ENCODE peak calls at places on chromosome 17, in six cellular contexts. F is activated T-helper 1 cell treated with anti-CD3 and anti-CD28 coated beads, Interleukin-2, amount 50 U/mL, for 16 hours; U is HTR-8/SVneo; V is tibial artery; T is NCI-H460; O is CD4-positive, alpha-beta memory T cell. J is an unnamed sample.

GRCh38 chr17:67671492-67671891 is 46.2 kb upstream of the NOL11 start:
- DNase-seq in O (no peak), U (no peak), V (no peak), T (no peak), F (no peak), J (no peak)

GRCh38 chr17:61400786-61401279 is 1.2 kb downstream of the TBX2 start:
- DNase-seq in T (no peak), F (no peak), O (no peak), V (peak; percentile 68), U (no peak), J (peak; percentile 43)

GRCh38 chr17:70936724-70937123 is 767.4 kb downstream of the KCNJ2 start:
- DNase-seq in O (no peak), V (no peak), U (no peak), F (no peak), T (no peak), J (no peak)

GRCh38 chr17:82808006-82808405 is 31.8 kb downstream of the ZNF750 start:
- DNase-seq in O (no peak), U (no peak), V (no peak), T (no peak), F (no peak), J (no peak)

GRCh38 chr17:81566461-81567126 is 14.4 kb upstream of the FAAP100 start:
- DNase-seq in V (peak; percentile 86), T (peak; percentile 41), O (no peak), U (peak; percentile 85), F (no peak), J (peak; percentile 88)

GRCh38 chr17:50522766-50523165 is 9.8 kb upstream of the EPN3 start:
- DNase-seq in O (no peak), F (no peak), T (no peak), U (no peak), V (no peak), J (no peak)

GRCh38 chr17:83185023-83186002 is 105.9 kb downstream of the METRNL start:
- DNase-seq in F (peak; percentile 2), O (no peak), U (no peak), V (peak; percentile 51), T (no peak), J (no peak)

GRCh38 chr17:57210224-57210553 is 46.1 kb upstream of the MSI2 start:
- DNase-seq in F (no peak), V (no peak), T (no peak), U (no peak), O (no peak), J (no peak)

GRCh38 chr17:72369366-72369765 is 248.5 kb downstream of the SOX9 start:
- DNase-seq in O (no peak), T (no peak), V (no peak), F (no peak), U (no peak), J (no peak)